ENCODE peak calls at places on chromosomes 2 and 18, in four cellular contexts. Z is K562, B is IMR-90, D is GM12878. U is an unnamed sample.

GRCh38 chr2:127288274-127288673 is 5.7 kb downstream of the ERCC3 start:
- DNase-seq in Z (no peak), B (no peak), D (no peak), U (no peak)

GRCh38 chr18:44552706-44553105 is 128.0 kb upstream of the SETBP1 start:
- DNase-seq in Z (no peak), B (no peak), D (no peak), U (no peak)

GRCh38 chr2:177998006-177998405 is 74.6 kb downstream of the PDE11A start:
- DNase-seq in Z (no peak), B (peak; percentile 89), D (no peak), U (no peak)

GRCh38 chr18:56899660-56900059 is 247.2 kb upstream of the BOD1L2 start:
- DNase-seq in Z (no peak), B (no peak), D (no peak), U (no peak)

GRCh38 chr18:58848685-58849084 is 16.0 kb upstream of the ZNF532 start:
- DNase-seq in Z (no peak), B (peak; percentile 53), D (no peak), U (no peak)

GRCh38 chr18:32072321-32072720 is 19.4 kb upstream of the RNF138 start:
- DNase-seq in Z (peak; percentile 20), B (no peak), D (no peak), U (peak; percentile 14)

GRCh38 chr2:47082976-47083375 is 72.1 kb downstream of the STPG4 start:
- DNase-seq in Z (no peak), B (no peak), D (no peak), U (no peak)

GRCh38 chr2:198059800-198060199 is 255.4 kb downstream of the PLCL1 start:
- DNase-seq in Z (peak; percentile 40), B (no peak), D (no peak), U (no peak)

GRCh38 chr2:10414000-10414451 is 34.1 kb downstream of the ODC1 start:
- DNase-seq in Z (no peak), B (peak; percentile 68), D (no peak), U (no peak)

DNA sequence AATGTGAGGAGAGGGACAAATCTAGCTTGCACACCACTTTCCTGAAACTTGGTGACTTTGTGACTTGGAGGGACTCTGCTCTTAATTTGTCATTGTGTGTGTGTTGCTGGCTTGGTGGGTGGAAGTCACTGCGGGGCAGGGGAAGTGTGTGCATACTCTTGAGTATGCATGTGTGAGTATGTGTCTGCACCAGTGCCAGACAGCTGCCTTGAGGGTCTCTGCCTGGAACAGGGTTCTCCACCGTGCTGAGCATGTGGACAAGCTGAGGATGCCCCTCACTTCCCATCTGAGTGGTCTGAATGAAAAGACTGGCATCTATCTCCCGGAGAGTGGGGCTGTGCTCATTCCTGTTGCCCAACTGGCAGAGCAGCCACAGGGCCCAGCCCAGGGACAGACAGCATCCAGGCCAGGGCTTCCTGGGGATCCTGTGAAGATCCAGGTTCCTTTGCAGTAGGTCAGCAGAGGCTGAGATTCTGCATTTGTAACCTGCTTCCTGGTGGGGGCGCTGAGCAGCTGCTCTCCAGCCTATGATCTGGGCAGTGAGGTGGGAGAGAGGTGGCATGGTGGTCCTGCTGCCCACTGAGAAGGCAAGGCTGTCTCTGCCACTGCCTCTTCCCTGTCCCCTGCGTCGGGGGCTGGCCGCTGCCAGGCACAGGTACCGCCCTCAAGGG is 138.9 kb upstream of the HAAO start:
- DNase-seq in Z (no peak), B (no peak), D (no peak), U (no peak)
- H3K4me3 ChIP-seq in Z (no peak overlapping the region), B (no peak overlapping the region), D (no peak overlapping the region), U (no peak overlapping the region)

DNA sequence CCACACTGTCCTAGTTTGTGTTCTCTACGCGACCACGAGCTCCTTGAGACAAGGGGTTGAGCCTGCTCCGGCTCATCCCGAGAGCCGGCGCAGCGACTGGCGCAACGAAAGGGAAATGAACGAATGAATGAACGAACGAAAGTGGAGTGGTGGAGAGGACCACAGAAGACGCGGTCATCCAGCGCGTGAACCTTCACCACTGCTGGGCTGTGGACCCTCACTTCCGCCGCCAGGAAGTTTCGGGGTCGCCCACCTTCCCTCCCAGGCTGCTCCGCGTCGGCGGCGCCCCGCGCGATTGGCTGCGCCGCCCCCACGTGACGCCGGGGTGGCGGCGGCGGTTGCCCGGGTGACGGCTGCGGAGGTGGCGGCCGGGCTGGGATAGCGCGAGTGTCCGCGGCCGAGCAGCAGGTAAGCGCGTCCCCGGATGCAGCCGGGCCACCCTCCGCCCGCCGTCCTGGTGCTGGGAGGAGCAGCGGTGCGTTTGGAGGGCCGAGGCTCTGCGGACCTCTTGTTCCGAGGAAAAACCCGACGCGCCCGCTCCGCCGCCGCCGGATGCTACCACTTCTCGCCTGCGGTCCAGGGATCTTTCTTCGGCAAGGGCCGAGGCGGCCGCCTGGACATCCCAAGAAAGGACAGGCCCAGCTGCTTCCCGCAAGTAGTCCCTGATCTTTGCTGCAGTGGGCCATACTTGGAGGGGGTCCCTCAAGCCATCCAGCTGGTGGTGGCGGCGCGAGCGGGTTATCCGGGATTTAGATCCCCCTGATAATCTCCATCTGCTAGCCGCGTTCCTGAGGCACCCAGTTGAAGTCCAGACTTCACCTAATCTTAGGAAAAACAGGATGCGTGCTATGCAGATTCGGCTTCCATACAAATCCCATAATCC is at the start of gene ARMC9:
- DNase-seq in Z (peak; percentile 94), B (peak; percentile 51), D (peak; percentile 38), U (peak; percentile 68)
- TF ChIP-seq FOS in Z (peak; percentile 59), B (peak; percentile 32), D (no peak), U (no peak)

GRCh38 chr2:119545076-119545475 is 827 bp downstream of the CFAP221 start:
- DNase-seq in Z (no peak), B (no peak), D (no peak), U (no peak)
- H3K4me3 ChIP-seq in Z (no peak overlapping the region), B (no peak overlapping the region), D (no peak overlapping the region), U (no peak overlapping the region)

GRCh38 chr18:11676386-11676785 is 12.7 kb upstream of the GNAL start:
- DNase-seq in Z (no peak), B (no peak), D (no peak), U (no peak)
- TF ChIP-seq FOS in Z (no peak), B (no peak), D (no peak), U (no peak)